ENCODE peak calls at places on chromosomes 7 and 10, in six cellular contexts. One of them, this sample, is unnamed.

GRCh38 chr7:51685794-51686193 is 369.2 kb upstream of the COBL start:
- DNase-seq in AG09309: no peak
- DNase-seq in mucosa of descending colon: no peak
- DNase-seq in cardiac muscle cell: no peak
- DNase-seq in WERI-Rb-1: no peak
- DNase-seq in progenitor cell of endocrine pancreas: no peak
- DNase-seq in this sample: no peak

GRCh38 chr10:8460626-8461025 is 406.1 kb downstream of the GATA3 start:
- DNase-seq in AG09309: no peak
- DNase-seq in mucosa of descending colon: no peak
- DNase-seq in cardiac muscle cell: no peak
- DNase-seq in WERI-Rb-1: no peak
- DNase-seq in progenitor cell of endocrine pancreas: no peak
- DNase-seq in this sample: no peak

GRCh38 chr10:6046458-6047325 is 15.5 kb downstream of the IL2RA start:
- DNase-seq in AG09309: no peak
- DNase-seq in mucosa of descending colon: no peak
- DNase-seq in cardiac muscle cell: no peak
- DNase-seq in WERI-Rb-1: no peak
- DNase-seq in progenitor cell of endocrine pancreas: no peak
- DNase-seq in this sample: no peak

GRCh38 chr7:115838829-115839228 is 191.7 kb downstream of the TFEC start:
- DNase-seq in AG09309: peak; percentile 52
- DNase-seq in mucosa of descending colon: no peak
- DNase-seq in cardiac muscle cell: no peak
- DNase-seq in WERI-Rb-1: no peak
- DNase-seq in progenitor cell of endocrine pancreas: no peak
- DNase-seq in this sample: no peak

GRCh38 chr10:15211464-15211979 is 43.0 kb upstream of the NMT2 start:
- DNase-seq in AG09309: peak; percentile 51
- DNase-seq in mucosa of descending colon: no peak
- DNase-seq in cardiac muscle cell: no peak
- DNase-seq in WERI-Rb-1: no peak
- DNase-seq in progenitor cell of endocrine pancreas: no peak
- DNase-seq in this sample: no peak

GRCh38 chr10:113552014-113552413 is 839 bp upstream of the HABP2 start:
- DNase-seq in AG09309: no peak
- DNase-seq in mucosa of descending colon: no peak
- DNase-seq in cardiac muscle cell: no peak
- DNase-seq in WERI-Rb-1: no peak
- DNase-seq in progenitor cell of endocrine pancreas: no peak
- DNase-seq in this sample: no peak

GRCh38 chr10:43110318-43111071 is 27.8 kb upstream of the CSGALNACT2 start:
- DNase-seq in AG09309: peak; percentile 41
- DNase-seq in mucosa of descending colon: peak; percentile 40
- DNase-seq in cardiac muscle cell: no peak
- DNase-seq in WERI-Rb-1: no peak
- DNase-seq in progenitor cell of endocrine pancreas: no peak
- DNase-seq in this sample: peak; percentile 14

GRCh38 chr7:148045521-148045920 is 545.0 kb upstream of the C7orf33 start:
- DNase-seq in AG09309: no peak
- DNase-seq in mucosa of descending colon: no peak
- DNase-seq in cardiac muscle cell: no peak
- DNase-seq in WERI-Rb-1: no peak
- DNase-seq in progenitor cell of endocrine pancreas: no peak
- DNase-seq in this sample: no peak

GRCh38 chr10:71241899-71242620 is 29.7 kb downstream of the UNC5B start:
- DNase-seq in AG09309: no peak
- DNase-seq in mucosa of descending colon: peak; percentile 34
- DNase-seq in cardiac muscle cell: no peak
- DNase-seq in WERI-Rb-1: no peak
- DNase-seq in progenitor cell of endocrine pancreas: no peak
- DNase-seq in this sample: no peak

GRCh38 chr10:6678211-6678803 is 98.2 kb upstream of the PRKCQ start:
- DNase-seq in AG09309: no peak
- DNase-seq in mucosa of descending colon: peak; percentile 57
- DNase-seq in cardiac muscle cell: peak; percentile 71
- DNase-seq in WERI-Rb-1: peak; percentile 9
- DNase-seq in progenitor cell of endocrine pancreas: peak; percentile 15
- DNase-seq in this sample: peak; percentile 71

GRCh38 chr10:124560377-124560776 is 98.8 kb downstream of the LHPP start:
- DNase-seq in AG09309: peak; percentile 52
- DNase-seq in mucosa of descending colon: peak; percentile 18
- DNase-seq in cardiac muscle cell: peak; percentile 68
- DNase-seq in WERI-Rb-1: peak; percentile 25
- DNase-seq in progenitor cell of endocrine pancreas: no peak
- DNase-seq in this sample: peak; percentile 38

GRCh38 chr7:105623378-105623777 is 42.1 kb upstream of the EFCAB10 start:
- DNase-seq in AG09309: no peak
- DNase-seq in mucosa of descending colon: no peak
- DNase-seq in cardiac muscle cell: no peak
- DNase-seq in WERI-Rb-1: peak; percentile 33
- DNase-seq in progenitor cell of endocrine pancreas: no peak
- DNase-seq in this sample: no peak

GRCh38 chr10:72134785-72135765 is 46.7 kb upstream of the SPOCK2 start:
- DNase-seq in AG09309: no peak
- DNase-seq in mucosa of descending colon: no peak
- DNase-seq in cardiac muscle cell: no peak
- DNase-seq in WERI-Rb-1: no peak
- DNase-seq in progenitor cell of endocrine pancreas: no peak
- DNase-seq in this sample: no peak

GRCh38 chr10:31034041-31034918 is 2.6 kb upstream of the ZNF438 start:
- DNase-seq in AG09309: peak; percentile 93
- DNase-seq in mucosa of descending colon: no peak
- DNase-seq in cardiac muscle cell: no peak
- DNase-seq in WERI-Rb-1: no peak
- DNase-seq in progenitor cell of endocrine pancreas: no peak
- DNase-seq in this sample: no peak

GRCh38 chr7:79453266-79453557 is 255 bp downstream of the MAGI2 start:
- DNase-seq in AG09309: no peak
- DNase-seq in mucosa of descending colon: no peak
- DNase-seq in cardiac muscle cell: no peak
- DNase-seq in WERI-Rb-1: no peak
- DNase-seq in progenitor cell of endocrine pancreas: no peak
- DNase-seq in this sample: no peak

GRCh38 chr10:117166420-117167345 is 28.6 kb upstream of the VAX1 start:
- DNase-seq in AG09309: no peak
- DNase-seq in mucosa of descending colon: no peak
- DNase-seq in cardiac muscle cell: no peak
- DNase-seq in WERI-Rb-1: no peak
- DNase-seq in progenitor cell of endocrine pancreas: no peak
- DNase-seq in this sample: no peak

GRCh38 chr10:132595850-132596249 is 58.3 kb downstream of the INPP5A start:
- DNase-seq in AG09309: no peak
- DNase-seq in mucosa of descending colon: no peak
- DNase-seq in cardiac muscle cell: no peak
- DNase-seq in WERI-Rb-1: no peak
- DNase-seq in progenitor cell of endocrine pancreas: no peak
- DNase-seq in this sample: no peak

GRCh38 chr7:128814496-128814895 is 15.7 kb upstream of the FLNC start:
- DNase-seq in AG09309: no peak
- DNase-seq in mucosa of descending colon: no peak
- DNase-seq in cardiac muscle cell: no peak
- DNase-seq in WERI-Rb-1: no peak
- DNase-seq in progenitor cell of endocrine pancreas: no peak
- DNase-seq in this sample: peak; percentile 49

GRCh38 chr10:123380491-123381085 is 226.4 kb downstream of the BUB3 start:
- DNase-seq in AG09309: no peak
- DNase-seq in mucosa of descending colon: no peak
- DNase-seq in cardiac muscle cell: no peak
- DNase-seq in WERI-Rb-1: no peak
- DNase-seq in progenitor cell of endocrine pancreas: no peak
- DNase-seq in this sample: no peak

GRCh38 chr7:131106681-131107342 is 220.9 kb upstream of the MKLN1 start:
- DNase-seq in AG09309: no peak
- DNase-seq in mucosa of descending colon: peak; percentile 77
- DNase-seq in cardiac muscle cell: peak; percentile 45
- DNase-seq in WERI-Rb-1: peak; percentile 30
- DNase-seq in progenitor cell of endocrine pancreas: no peak
- DNase-seq in this sample: peak; percentile 50

GRCh38 chr10:6383099-6383812 is 180.5 kb downstream of the PFKFB3 start:
- DNase-seq in AG09309: peak; percentile 33
- DNase-seq in mucosa of descending colon: no peak
- DNase-seq in cardiac muscle cell: no peak
- DNase-seq in WERI-Rb-1: no peak
- DNase-seq in progenitor cell of endocrine pancreas: no peak
- DNase-seq in this sample: no peak

GRCh38 chr10:32650246-32650655 is 204.3 kb downstream of the CCDC7 start:
- DNase-seq in AG09309: peak; percentile 2
- DNase-seq in mucosa of descending colon: no peak
- DNase-seq in cardiac muscle cell: no peak
- DNase-seq in WERI-Rb-1: no peak
- DNase-seq in progenitor cell of endocrine pancreas: no peak
- DNase-seq in this sample: no peak

GRCh38 chr10:62512732-62513475 is 138.7 kb downstream of the ZNF365 start:
- DNase-seq in AG09309: no peak
- DNase-seq in mucosa of descending colon: no peak
- DNase-seq in cardiac muscle cell: no peak
- DNase-seq in WERI-Rb-1: no peak
- DNase-seq in progenitor cell of endocrine pancreas: no peak
- DNase-seq in this sample: no peak

GRCh38 chr10:26931223-26931622 is 70.5 kb upstream of the ABI1 start:
- DNase-seq in AG09309: no peak
- DNase-seq in mucosa of descending colon: peak; percentile 62
- DNase-seq in cardiac muscle cell: peak; percentile 27
- DNase-seq in WERI-Rb-1: no peak
- DNase-seq in progenitor cell of endocrine pancreas: no peak
- DNase-seq in this sample: peak; percentile 48

GRCh38 chr10:21929070-21929469 is 74.5 kb downstream of the DNAJC1 start:
- DNase-seq in AG09309: no peak
- DNase-seq in mucosa of descending colon: no peak
- DNase-seq in cardiac muscle cell: no peak
- DNase-seq in WERI-Rb-1: no peak
- DNase-seq in progenitor cell of endocrine pancreas: no peak
- DNase-seq in this sample: no peak

GRCh38 chr10:103696411-103697145 is 158.8 kb downstream of the SH3PXD2A start:
- DNase-seq in AG09309: peak; percentile 73
- DNase-seq in mucosa of descending colon: peak; percentile 68
- DNase-seq in cardiac muscle cell: no peak
- DNase-seq in WERI-Rb-1: peak; percentile 50
- DNase-seq in progenitor cell of endocrine pancreas: no peak
- DNase-seq in this sample: peak; percentile 60

GRCh38 chr10:86755740-86756510 is 494 bp upstream of the BMPR1A start:
- DNase-seq in AG09309: peak; percentile 41
- DNase-seq in mucosa of descending colon: peak; percentile 96
- DNase-seq in cardiac muscle cell: peak; percentile 97
- DNase-seq in WERI-Rb-1: peak; percentile 86
- DNase-seq in progenitor cell of endocrine pancreas: peak; percentile 72
- DNase-seq in this sample: peak; percentile 75

GRCh38 chr7:32427769-32428291 is 62.4 kb downstream of the LSM5 start:
- DNase-seq in AG09309: no peak
- DNase-seq in mucosa of descending colon: peak; percentile 75
- DNase-seq in cardiac muscle cell: peak; percentile 95
- DNase-seq in WERI-Rb-1: peak; percentile 77
- DNase-seq in progenitor cell of endocrine pancreas: peak; percentile 95
- DNase-seq in this sample: peak; percentile 75
- TF ChIP-seq CTCF in AG09309: peak; percentile 28
- TF ChIP-seq CTCF in mucosa of descending colon: no peak
- TF ChIP-seq CTCF in cardiac muscle cell: peak; percentile 46
- TF ChIP-seq CTCF in WERI-Rb-1: peak; percentile 52
- TF ChIP-seq CTCF in progenitor cell of endocrine pancreas: peak; percentile 62
- TF ChIP-seq CTCF in this sample: peak; percentile 67

DNA sequence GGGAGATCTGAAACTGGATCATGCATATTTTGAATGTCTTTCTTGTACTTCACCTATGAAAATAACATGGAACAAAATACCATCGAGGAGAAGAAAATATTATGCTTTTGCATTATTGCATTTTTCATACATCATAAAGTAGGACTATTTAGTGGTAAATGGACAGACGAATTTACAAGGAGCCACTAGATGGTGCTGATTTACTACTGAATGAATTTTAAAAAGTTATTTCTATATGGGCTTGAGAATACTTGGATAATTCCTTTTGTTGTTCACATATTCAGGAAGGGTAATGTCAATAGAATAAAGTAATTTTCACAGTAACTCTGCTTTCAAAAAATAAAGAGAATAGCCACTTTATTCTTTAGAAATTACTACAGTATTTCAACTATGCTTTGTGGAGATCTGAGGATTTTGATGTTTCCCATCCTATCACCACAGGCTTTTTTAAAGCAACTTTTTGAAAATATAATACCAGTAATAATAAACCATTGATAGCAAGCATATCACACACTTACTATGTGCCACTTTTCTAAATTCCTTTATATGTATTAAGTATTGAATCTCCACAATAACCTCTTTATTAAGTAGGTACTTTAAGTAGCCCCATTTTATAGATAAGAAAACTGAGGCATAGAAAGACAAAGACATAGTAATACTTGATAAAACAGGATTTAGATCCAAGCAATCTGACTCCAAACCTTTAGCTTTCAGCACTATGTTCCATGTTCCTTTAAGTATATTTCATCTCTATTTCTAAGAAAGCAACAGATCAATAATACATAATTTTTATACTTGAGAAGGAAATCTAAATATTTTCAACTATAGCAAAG is 38.6 kb downstream of the NEBL start:
- DNase-seq in AG09309: no peak
- DNase-seq in mucosa of descending colon: no peak
- DNase-seq in cardiac muscle cell: no peak
- DNase-seq in WERI-Rb-1: no peak
- DNase-seq in progenitor cell of endocrine pancreas: no peak
- DNase-seq in this sample: no peak
- TF ChIP-seq CTCF in AG09309: no peak
- TF ChIP-seq CTCF in mucosa of descending colon: no peak
- TF ChIP-seq CTCF in cardiac muscle cell: peak; percentile 53
- TF ChIP-seq CTCF in WERI-Rb-1: no peak
- TF ChIP-seq CTCF in progenitor cell of endocrine pancreas: peak; percentile 75
- TF ChIP-seq CTCF in this sample: peak; percentile 53

DNA sequence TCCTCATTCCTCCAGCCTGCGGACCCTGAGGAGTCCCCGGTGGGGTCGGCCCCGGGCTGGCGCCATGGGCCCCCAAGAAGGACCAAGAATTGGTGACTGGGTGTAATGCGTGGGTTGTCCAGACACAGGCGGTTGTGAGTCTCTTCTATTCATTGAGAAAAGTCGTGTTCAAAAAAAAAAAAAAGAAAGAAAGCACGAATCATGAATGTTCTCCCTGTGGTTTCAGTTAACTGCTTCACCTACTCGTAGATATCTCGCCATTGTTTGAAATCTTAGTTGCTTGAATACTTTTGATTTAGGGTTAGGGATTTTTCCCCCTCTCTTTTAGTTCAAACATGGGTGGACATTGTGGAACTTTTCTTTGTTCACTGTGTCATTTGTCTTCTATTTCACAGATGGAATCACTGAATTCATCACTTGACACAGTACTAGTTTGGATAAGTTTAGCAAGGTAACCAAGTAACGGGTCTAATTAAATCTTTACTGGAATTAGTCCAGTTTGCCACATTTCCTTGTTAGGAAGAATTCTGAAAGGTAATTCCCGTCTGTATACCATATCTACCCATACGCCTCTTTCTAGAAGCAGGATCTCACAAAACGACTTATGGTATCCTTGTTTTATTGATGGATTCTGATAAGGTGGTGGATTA is 775 bp downstream of the STARD3NL start:
- DNase-seq in AG09309: no peak
- DNase-seq in mucosa of descending colon: no peak
- DNase-seq in cardiac muscle cell: no peak
- DNase-seq in WERI-Rb-1: no peak
- DNase-seq in progenitor cell of endocrine pancreas: no peak
- DNase-seq in this sample: no peak
- TF ChIP-seq CTCF in AG09309: no peak
- TF ChIP-seq CTCF in mucosa of descending colon: no peak
- TF ChIP-seq CTCF in cardiac muscle cell: no peak
- TF ChIP-seq CTCF in WERI-Rb-1: peak; percentile 2
- TF ChIP-seq CTCF in progenitor cell of endocrine pancreas: no peak
- TF ChIP-seq CTCF in this sample: no peak

GRCh38 chr10:115968236-115968635 is 304.8 kb downstream of the GFRA1 start:
- DNase-seq in AG09309: no peak
- DNase-seq in mucosa of descending colon: no peak
- DNase-seq in cardiac muscle cell: no peak
- DNase-seq in WERI-Rb-1: no peak
- DNase-seq in progenitor cell of endocrine pancreas: no peak
- DNase-seq in this sample: no peak
- TF ChIP-seq CTCF in AG09309: no peak
- TF ChIP-seq CTCF in mucosa of descending colon: no peak
- TF ChIP-seq CTCF in cardiac muscle cell: no peak
- TF ChIP-seq CTCF in WERI-Rb-1: peak; percentile 17
- TF ChIP-seq CTCF in progenitor cell of endocrine pancreas: no peak
- TF ChIP-seq CTCF in this sample: no peak